ENCODE peak calls at places on chromosomes 4 and X, in ten cellular contexts. One of them, this sample, is unnamed.

GRCh38 chr4:141339966-141340365 is 119.3 kb downstream of the ZNF330 start:
- DNase-seq in stomach: no peak
- DNase-seq in uterus: no peak
- DNase-seq in GM12878: no peak
- DNase-seq in body of pancreas: no peak
- DNase-seq in A549: no peak
- DNase-seq in transverse colon: no peak
- DNase-seq in sigmoid colon: no peak
- DNase-seq in HCT116: no peak
- DNase-seq in adrenal gland: no peak
- DNase-seq in this sample: no peak

GRCh38 chrX:85052636-85053343 is 49.1 kb downstream of the APOOL start:
- DNase-seq in stomach: no peak
- DNase-seq in uterus: no peak
- DNase-seq in GM12878: no peak
- DNase-seq in body of pancreas: no peak
- DNase-seq in A549: no peak
- DNase-seq in transverse colon: no peak
- DNase-seq in sigmoid colon: no peak
- DNase-seq in HCT116: peak; percentile 15
- DNase-seq in adrenal gland: no peak
- DNase-seq in this sample: no peak

GRCh38 chr4:133156096-133156495 is 7.0 kb downstream of the PCDH10 start:
- DNase-seq in stomach: no peak
- DNase-seq in uterus: no peak
- DNase-seq in GM12878: no peak
- DNase-seq in body of pancreas: no peak
- DNase-seq in A549: no peak
- DNase-seq in transverse colon: no peak
- DNase-seq in sigmoid colon: no peak
- DNase-seq in HCT116: no peak
- DNase-seq in adrenal gland: peak; percentile 48
- DNase-seq in this sample: no peak

GRCh38 chrX:132591719-132592275 is 103.0 kb upstream of the MBNL3 start:
- DNase-seq in stomach: no peak
- DNase-seq in uterus: no peak
- DNase-seq in GM12878: no peak
- DNase-seq in body of pancreas: no peak
- DNase-seq in A549: no peak
- DNase-seq in transverse colon: no peak
- DNase-seq in sigmoid colon: no peak
- DNase-seq in HCT116: no peak
- DNase-seq in adrenal gland: no peak
- DNase-seq in this sample: no peak

GRCh38 chr4:53852343-53852742 is 212.1 kb downstream of the CHIC2 start:
- DNase-seq in stomach: no peak
- DNase-seq in uterus: no peak
- DNase-seq in GM12878: no peak
- DNase-seq in body of pancreas: no peak
- DNase-seq in A549: no peak
- DNase-seq in transverse colon: no peak
- DNase-seq in sigmoid colon: no peak
- DNase-seq in HCT116: no peak
- DNase-seq in adrenal gland: no peak
- DNase-seq in this sample: no peak

GRCh38 chrX:16946971-16947562 is 609 bp downstream of the REPS2 start:
- DNase-seq in stomach: peak; percentile 41
- DNase-seq in uterus: peak; percentile 18
- DNase-seq in GM12878: no peak
- DNase-seq in body of pancreas: peak; percentile 62
- DNase-seq in A549: no peak
- DNase-seq in transverse colon: peak; percentile 23
- DNase-seq in sigmoid colon: peak; percentile 66
- DNase-seq in HCT116: no peak
- DNase-seq in adrenal gland: peak; percentile 53
- DNase-seq in this sample: peak; percentile 19

GRCh38 chr4:51943221-51943620 is 76.9 kb downstream of the LRRC66 start:
- DNase-seq in stomach: no peak
- DNase-seq in uterus: no peak
- DNase-seq in GM12878: no peak
- DNase-seq in body of pancreas: no peak
- DNase-seq in A549: no peak
- DNase-seq in transverse colon: no peak
- DNase-seq in sigmoid colon: no peak
- DNase-seq in HCT116: no peak
- DNase-seq in adrenal gland: no peak
- DNase-seq in this sample: no peak

GRCh38 chr4:118941149-118941548 is 52.5 kb downstream of the SYNPO2 start:
- DNase-seq in stomach: no peak
- DNase-seq in uterus: peak; percentile 43
- DNase-seq in GM12878: no peak
- DNase-seq in body of pancreas: peak; percentile 6
- DNase-seq in A549: no peak
- DNase-seq in transverse colon: peak; percentile 15
- DNase-seq in sigmoid colon: peak; percentile 85
- DNase-seq in HCT116: no peak
- DNase-seq in adrenal gland: no peak
- DNase-seq in this sample: peak; percentile 40

GRCh38 chrX:43500996-43501694 is 155.0 kb upstream of the MAOA start:
- DNase-seq in stomach: no peak
- DNase-seq in uterus: no peak
- DNase-seq in GM12878: no peak
- DNase-seq in body of pancreas: no peak
- DNase-seq in A549: no peak
- DNase-seq in transverse colon: no peak
- DNase-seq in sigmoid colon: no peak
- DNase-seq in HCT116: no peak
- DNase-seq in adrenal gland: no peak
- DNase-seq in this sample: no peak

GRCh38 chr4:6594826-6595355 is 19.9 kb downstream of the MAN2B2 start:
- DNase-seq in stomach: no peak
- DNase-seq in uterus: no peak
- DNase-seq in GM12878: no peak
- DNase-seq in body of pancreas: no peak
- DNase-seq in A549: no peak
- DNase-seq in transverse colon: no peak
- DNase-seq in sigmoid colon: no peak
- DNase-seq in HCT116: no peak
- DNase-seq in adrenal gland: no peak
- DNase-seq in this sample: no peak

GRCh38 chr4:122764808-122765189 is 32.3 kb downstream of the BBS12 start:
- DNase-seq in stomach: no peak
- DNase-seq in uterus: no peak
- DNase-seq in GM12878: no peak
- DNase-seq in body of pancreas: no peak
- DNase-seq in A549: no peak
- DNase-seq in transverse colon: no peak
- DNase-seq in sigmoid colon: no peak
- DNase-seq in HCT116: no peak
- DNase-seq in adrenal gland: no peak
- DNase-seq in this sample: no peak

GRCh38 chr4:2824329-2825183 is 19.1 kb upstream of the ADD1 start:
- DNase-seq in stomach: no peak
- DNase-seq in uterus: no peak
- DNase-seq in GM12878: no peak
- DNase-seq in body of pancreas: no peak
- DNase-seq in A549: no peak
- DNase-seq in transverse colon: no peak
- DNase-seq in sigmoid colon: peak; percentile 65
- DNase-seq in HCT116: no peak
- DNase-seq in adrenal gland: no peak
- DNase-seq in this sample: no peak

GRCh38 chr4:71677568-71677967 is 106.3 kb downstream of the GC start:
- DNase-seq in stomach: no peak
- DNase-seq in uterus: no peak
- DNase-seq in GM12878: no peak
- DNase-seq in body of pancreas: no peak
- DNase-seq in A549: no peak
- DNase-seq in transverse colon: no peak
- DNase-seq in sigmoid colon: no peak
- DNase-seq in HCT116: no peak
- DNase-seq in adrenal gland: no peak
- DNase-seq in this sample: no peak

GRCh38 chrX:1529328-1529727 is 7.7 kb downstream of the P2RY8 start:
- DNase-seq in stomach: no peak
- DNase-seq in uterus: no peak
- DNase-seq in GM12878: no peak
- DNase-seq in body of pancreas: no peak
- DNase-seq in A549: no peak
- DNase-seq in transverse colon: no peak
- DNase-seq in sigmoid colon: no peak
- DNase-seq in HCT116: no peak
- DNase-seq in adrenal gland: no peak
- DNase-seq in this sample: no peak

GRCh38 chrX:1528884-1529203 is 8.1 kb downstream of the P2RY8 start:
- DNase-seq in stomach: no peak
- DNase-seq in uterus: no peak
- DNase-seq in GM12878: no peak
- DNase-seq in body of pancreas: no peak
- DNase-seq in A549: no peak
- DNase-seq in transverse colon: no peak
- DNase-seq in sigmoid colon: no peak
- DNase-seq in HCT116: no peak
- DNase-seq in adrenal gland: no peak
- DNase-seq in this sample: no peak

GRCh38 chrX:1529756-1530155 is 7.2 kb downstream of the P2RY8 start:
- DNase-seq in stomach: no peak
- DNase-seq in uterus: no peak
- DNase-seq in GM12878: no peak
- DNase-seq in body of pancreas: no peak
- DNase-seq in A549: no peak
- DNase-seq in transverse colon: no peak
- DNase-seq in sigmoid colon: no peak
- DNase-seq in HCT116: no peak
- DNase-seq in adrenal gland: no peak
- DNase-seq in this sample: no peak

GRCh38 chrX:1527457-1527856 is 9.5 kb downstream of the P2RY8 start:
- DNase-seq in stomach: no peak
- DNase-seq in uterus: no peak
- DNase-seq in GM12878: no peak
- DNase-seq in body of pancreas: no peak
- DNase-seq in A549: no peak
- DNase-seq in transverse colon: no peak
- DNase-seq in sigmoid colon: no peak
- DNase-seq in HCT116: no peak
- DNase-seq in adrenal gland: no peak
- DNase-seq in this sample: no peak

DNA sequence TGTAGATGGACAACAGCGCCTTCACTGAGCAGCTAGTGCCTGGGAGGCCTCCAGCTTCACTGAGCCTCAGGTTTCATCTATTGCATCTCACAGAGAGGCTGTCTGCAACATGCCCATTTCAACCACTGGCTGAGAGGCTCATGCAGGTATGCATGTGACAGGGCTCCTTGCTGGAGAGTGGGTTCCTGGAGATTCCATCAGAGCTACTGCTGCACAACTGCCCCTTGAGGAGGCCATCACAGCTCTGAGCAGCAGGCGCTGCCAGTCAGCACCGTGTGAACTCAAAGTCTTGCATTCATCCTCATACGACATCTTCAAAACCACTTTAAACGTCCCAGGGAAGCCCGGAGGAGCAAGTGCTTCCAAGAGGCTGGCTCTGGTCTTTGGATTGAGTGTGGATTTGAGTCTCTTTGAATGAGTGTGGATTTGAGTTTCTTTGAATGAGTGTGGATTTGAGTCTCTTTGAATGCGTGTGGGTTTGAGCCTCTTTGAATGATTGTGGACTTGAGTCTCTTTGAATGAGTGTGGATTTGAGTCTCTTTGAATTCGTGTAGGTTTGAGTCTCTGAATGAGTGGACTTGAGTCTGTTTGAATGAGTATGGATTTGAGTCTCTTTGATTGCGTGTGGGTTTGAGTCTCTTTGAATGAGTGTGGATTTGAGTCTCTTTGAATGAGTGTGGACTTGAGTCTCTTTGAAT is 8.7 kb downstream of the P2RY8 start:
- DNase-seq in stomach: no peak
- DNase-seq in uterus: no peak
- DNase-seq in GM12878: no peak
- DNase-seq in body of pancreas: no peak
- DNase-seq in A549: no peak
- DNase-seq in transverse colon: no peak
- DNase-seq in sigmoid colon: no peak
- DNase-seq in HCT116: no peak
- DNase-seq in adrenal gland: no peak
- DNase-seq in this sample: no peak
- H3K27ac ChIP-seq in stomach: no peak overlapping the region
- H3K27ac ChIP-seq in uterus: no peak overlapping the region
- H3K27ac ChIP-seq in GM12878: no peak overlapping the region
- H3K27ac ChIP-seq in body of pancreas: no peak overlapping the region
- H3K27ac ChIP-seq in A549: no peak overlapping the region
- H3K27ac ChIP-seq in transverse colon: no peak overlapping the region
- H3K27ac ChIP-seq in sigmoid colon: no peak overlapping the region
- H3K27ac ChIP-seq in HCT116: no peak overlapping the region
- H3K27ac ChIP-seq in adrenal gland: no peak overlapping the region
- H3K27ac ChIP-seq in this sample: no peak overlapping the region

DNA sequence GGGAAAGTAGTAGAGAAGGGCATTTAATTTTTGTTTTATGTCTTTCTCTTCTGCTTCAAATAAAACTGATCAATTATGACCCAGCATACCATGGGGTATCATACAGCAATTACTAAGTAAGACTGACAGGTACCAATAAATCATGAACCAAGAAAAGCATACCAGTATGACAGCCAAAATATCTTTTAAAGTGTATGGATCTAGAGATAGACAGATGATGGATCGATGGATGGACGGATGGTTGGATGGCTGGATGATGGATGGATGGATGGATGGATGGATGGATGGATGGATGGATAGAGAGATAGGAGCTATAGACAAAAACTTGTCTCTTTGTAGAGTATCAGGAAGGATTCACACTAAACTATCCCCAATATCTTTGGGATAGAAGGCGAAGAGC is 1.4 kb downstream of the DDX60L start:
- DNase-seq in stomach: no peak
- DNase-seq in uterus: no peak
- DNase-seq in GM12878: no peak
- DNase-seq in body of pancreas: no peak
- DNase-seq in A549: no peak
- DNase-seq in transverse colon: no peak
- DNase-seq in sigmoid colon: no peak
- DNase-seq in HCT116: no peak
- DNase-seq in adrenal gland: no peak
- DNase-seq in this sample: no peak
- TF ChIP-seq POLR2A in stomach: no peak
- TF ChIP-seq POLR2A in uterus: no peak
- TF ChIP-seq POLR2A in GM12878: no peak
- TF ChIP-seq POLR2A in body of pancreas: no peak
- TF ChIP-seq POLR2A in A549: no peak
- TF ChIP-seq POLR2A in transverse colon: no peak
- TF ChIP-seq POLR2A in sigmoid colon: no peak
- TF ChIP-seq POLR2A in HCT116: no peak
- TF ChIP-seq POLR2A in adrenal gland: no peak
- TF ChIP-seq POLR2A in this sample: no peak

GRCh38 chr4:44845309-44845708 is 119.0 kb upstream of the GNPDA2 start:
- DNase-seq in stomach: no peak
- DNase-seq in uterus: no peak
- DNase-seq in GM12878: no peak
- DNase-seq in body of pancreas: no peak
- DNase-seq in A549: no peak
- DNase-seq in transverse colon: no peak
- DNase-seq in sigmoid colon: no peak
- DNase-seq in HCT116: no peak
- DNase-seq in adrenal gland: no peak
- DNase-seq in this sample: no peak
- H3K27ac ChIP-seq in stomach: no peak overlapping the region
- H3K27ac ChIP-seq in uterus: no peak overlapping the region
- H3K27ac ChIP-seq in GM12878: no peak overlapping the region
- H3K27ac ChIP-seq in body of pancreas: no peak overlapping the region
- H3K27ac ChIP-seq in A549: no peak overlapping the region
- H3K27ac ChIP-seq in transverse colon: no peak overlapping the region
- H3K27ac ChIP-seq in sigmoid colon: no peak overlapping the region
- H3K27ac ChIP-seq in HCT116: no peak overlapping the region
- H3K27ac ChIP-seq in adrenal gland: no peak overlapping the region
- H3K27ac ChIP-seq in this sample: no peak overlapping the region

GRCh38 chrX:155061770-155062169 is 9.2 kb downstream of the CMC4 start:
- DNase-seq in stomach: no peak
- DNase-seq in uterus: no peak
- DNase-seq in GM12878: no peak
- DNase-seq in body of pancreas: no peak
- DNase-seq in A549: no peak
- DNase-seq in transverse colon: no peak
- DNase-seq in sigmoid colon: no peak
- DNase-seq in HCT116: no peak
- DNase-seq in adrenal gland: no peak
- DNase-seq in this sample: no peak
- TF ChIP-seq POLR2A in stomach: no peak
- TF ChIP-seq POLR2A in uterus: no peak
- TF ChIP-seq POLR2A in GM12878: no peak
- TF ChIP-seq POLR2A in body of pancreas: no peak
- TF ChIP-seq POLR2A in A549: no peak
- TF ChIP-seq POLR2A in transverse colon: no peak
- TF ChIP-seq POLR2A in sigmoid colon: no peak
- TF ChIP-seq POLR2A in HCT116: no peak
- TF ChIP-seq POLR2A in adrenal gland: no peak
- TF ChIP-seq POLR2A in this sample: no peak

This sample was measured in testis.